ENCODE peak calls at places on chromosome 1, in five cellular contexts. J is fibroblast of mammary gland, P is kidney, W is heart right ventricle, I is tibial nerve. M is an unnamed sample.

GRCh38 chr1:218589487-218589886 is 244.4 kb downstream of the TGFB2 start:
- DNase-seq in I (no peak), J (no peak), P (no peak), W (no peak), M (no peak)

GRCh38 chr1:115430717-115431116 is 92.7 kb upstream of the NGF start:
- DNase-seq in P (no peak), I (no peak), J (peak), W (no peak), M (peak)

GRCh38 chr1:66809736-66810326 is 8.8 kb upstream of the INSL5 start:
- DNase-seq in W (no peak), J (peak), P (no peak), I (no peak), M (peak)

GRCh38 chr1:232223309-232223708 is 406.6 kb downstream of the SIPA1L2 start:
- DNase-seq in I (no peak), P (no peak), J (no peak), W (no peak), M (no peak)

GRCh38 chr1:67004176-67004575 is 49.8 kb downstream of the SLC35D1 start:
- DNase-seq in P (no peak), I (no peak), J (no peak), W (no peak), M (no peak)

GRCh38 chr1:213244664-213245091 is 193.6 kb downstream of the RPS6KC1 start:
- DNase-seq in P (no peak), I (no peak), W (peak), J (peak), M (peak)

GRCh38 chr1:25484096-25484495 is 53.4 kb downstream of the MACO1 start:
- DNase-seq in J (no peak), W (peak), P (peak), I (no peak), M (no peak)

GRCh38 chr1:94805912-94806311 is 14.2 kb upstream of the SLC44A3 start:
- DNase-seq in P (no peak), J (peak), W (peak), I (no peak), M (no peak)

GRCh38 chr1:3027611-3028371 is 6.5 kb downstream of the ACTRT2 start:
- DNase-seq in P (peak), W (no peak), I (no peak), J (no peak), M (no peak)

GRCh38 chr1:192224386-192224785 is 66.1 kb downstream of the RGS18 start:
- DNase-seq in J (no peak), W (no peak), P (no peak), I (no peak), M (no peak)

GRCh38 chr1:110963666-110964399 is at the start of gene LRIF1:
- DNase-seq in W (peak), I (peak), P (peak), J (peak), M (peak)
- TF ChIP-seq CTCF in W (no peak), I (peak), P (no peak), J (peak), M (peak)

GRCh38 chr1:174074757-174075156 is 52.6 kb upstream of the RC3H1 start:
- DNase-seq in W (no peak), J (peak), I (no peak), P (no peak), M (no peak)

GRCh38 chr1:174080819-174081218 is 58.7 kb upstream of the RC3H1 start:
- DNase-seq in I (no peak), J (no peak), P (no peak), W (no peak), M (no peak)

GRCh38 chr1:174079796-174080195 is 57.6 kb upstream of the RC3H1 start:
- DNase-seq in I (no peak), P (no peak), J (no peak), W (no peak), M (no peak)

GRCh38 chr1:174075245-174075692 is 53.1 kb upstream of the RC3H1 start:
- DNase-seq in P (no peak), J (no peak), I (no peak), W (no peak), M (no peak)

GRCh38 chr1:174077755-174078490 is 55.8 kb upstream of the RC3H1 start:
- DNase-seq in J (no peak), W (no peak), I (no peak), P (no peak), M (no peak)
- H3K4me3 ChIP-seq in J (no peak), W (no peak), I (no peak), P (peak), M (no peak)

DNA sequence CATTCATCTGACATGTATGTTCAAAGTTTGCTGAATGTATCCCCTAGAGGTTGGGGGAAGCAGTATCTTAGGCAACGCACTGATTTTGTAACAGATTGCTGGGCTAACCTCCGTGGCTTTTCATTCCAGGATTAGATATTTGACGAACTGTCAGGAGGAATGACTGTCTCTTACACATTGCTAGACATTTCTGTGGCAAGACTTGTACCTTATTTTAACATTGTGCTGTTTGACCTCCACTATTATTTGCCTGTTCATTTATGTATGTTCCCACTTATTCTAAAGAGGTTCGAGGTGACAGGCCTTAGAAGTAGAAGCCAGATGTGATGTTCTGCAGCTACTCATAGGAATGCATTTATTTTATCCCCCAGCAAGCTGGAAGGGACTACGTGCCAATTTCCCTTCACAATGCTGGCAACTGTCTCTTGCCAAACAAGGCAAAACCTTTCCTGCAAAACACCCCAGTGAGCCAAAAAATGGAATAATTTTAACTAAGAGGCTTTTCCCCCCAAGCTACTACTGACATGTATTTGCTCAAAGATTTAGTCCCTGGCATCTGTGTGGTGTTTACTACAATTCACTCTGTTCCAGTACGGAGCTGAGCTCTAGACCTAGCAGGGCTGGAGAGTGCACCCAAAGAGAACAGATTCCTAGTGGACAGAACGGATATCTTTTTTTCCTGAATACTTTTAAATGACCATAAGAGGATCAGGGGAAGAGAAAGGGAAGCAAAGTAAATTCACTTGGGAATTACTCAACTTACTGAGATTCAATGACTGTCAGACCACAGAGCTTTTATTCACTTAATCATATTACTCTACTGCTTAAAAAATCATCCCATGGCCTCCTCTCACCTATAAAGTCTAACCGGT is 646.2 kb downstream of the SMYD3 start:
- DNase-seq in W (no peak), J (peak), P (no peak), I (no peak), M (no peak)
- TF ChIP-seq CTCF in W (no peak), J (peak), P (no peak), I (no peak), M (no peak)

GRCh38 chr1:32892368-32893197 is 6.3 kb downstream of the HPCA start:
- DNase-seq in J (peak), W (no peak), P (peak), I (no peak), M (no peak)
- H3K4me3 ChIP-seq in J (peak), W (peak), P (peak), I (peak), M (peak)